ENCODE peak calls at places on chromosomes 1 and 21, in nine cellular contexts. One of them, this sample, is unnamed. For H3K9me3, the result is how much of the 10 kb centered on the place peaks cover.

GRCh38 chr1:115469703-115470476 is 131.8 kb upstream of the NGF start:
- DNase-seq in transverse colon: peak
- DNase-seq in stomach: peak
- DNase-seq in HCT116: peak
- DNase-seq in breast epithelium: no peak
- DNase-seq in spleen: no peak
- DNase-seq in endothelial cell of umbilical vein: peak
- DNase-seq in SK-N-SH: peak
- DNase-seq in sigmoid colon: no peak
- DNase-seq in this sample: peak

GRCh38 chr1:62689524-62689923 is 1.3 kb upstream of the DOCK7 start:
- DNase-seq in transverse colon: no peak
- DNase-seq in stomach: no peak
- DNase-seq in HCT116: peak
- DNase-seq in breast epithelium: no peak
- DNase-seq in spleen: no peak
- DNase-seq in endothelial cell of umbilical vein: peak
- DNase-seq in SK-N-SH: no peak
- DNase-seq in sigmoid colon: no peak
- DNase-seq in this sample: no peak

GRCh38 chr1:52404975-52405338 is 555 bp downstream of the PRPF38A start:
- DNase-seq in transverse colon: no peak
- DNase-seq in stomach: no peak
- DNase-seq in HCT116: no peak
- DNase-seq in breast epithelium: no peak
- DNase-seq in spleen: no peak
- DNase-seq in endothelial cell of umbilical vein: no peak
- DNase-seq in SK-N-SH: no peak
- DNase-seq in sigmoid colon: no peak
- DNase-seq in this sample: no peak

GRCh38 chr21:14523234-14523633 is 22.9 kb downstream of the SAMSN1 start:
- DNase-seq in transverse colon: no peak
- DNase-seq in stomach: no peak
- DNase-seq in HCT116: no peak
- DNase-seq in breast epithelium: no peak
- DNase-seq in spleen: peak
- DNase-seq in endothelial cell of umbilical vein: no peak
- DNase-seq in SK-N-SH: no peak
- DNase-seq in sigmoid colon: no peak
- DNase-seq in this sample: no peak

GRCh38 chr1:220255204-220255603 is 17.0 kb downstream of the RAB3GAP2 start:
- DNase-seq in transverse colon: no peak
- DNase-seq in stomach: no peak
- DNase-seq in HCT116: no peak
- DNase-seq in breast epithelium: no peak
- DNase-seq in spleen: no peak
- DNase-seq in endothelial cell of umbilical vein: no peak
- DNase-seq in SK-N-SH: no peak
- DNase-seq in sigmoid colon: no peak
- DNase-seq in this sample: no peak

GRCh38 chr1:30299393-30299792 is 424.0 kb downstream of the MATN1 start:
- DNase-seq in transverse colon: no peak
- DNase-seq in stomach: no peak
- DNase-seq in HCT116: no peak
- DNase-seq in breast epithelium: no peak
- DNase-seq in spleen: no peak
- DNase-seq in endothelial cell of umbilical vein: no peak
- DNase-seq in SK-N-SH: no peak
- DNase-seq in sigmoid colon: no peak
- DNase-seq in this sample: no peak

GRCh38 chr1:224710196-224710595 is 94.1 kb downstream of the CNIH3 start:
- DNase-seq in transverse colon: no peak
- DNase-seq in stomach: no peak
- DNase-seq in HCT116: no peak
- DNase-seq in breast epithelium: no peak
- DNase-seq in spleen: no peak
- DNase-seq in endothelial cell of umbilical vein: no peak
- DNase-seq in SK-N-SH: no peak
- DNase-seq in sigmoid colon: no peak
- DNase-seq in this sample: no peak

GRCh38 chr1:22983944-22984343 is 11.3 kb upstream of the LACTBL1 start:
- DNase-seq in transverse colon: no peak
- DNase-seq in stomach: no peak
- DNase-seq in HCT116: no peak
- DNase-seq in breast epithelium: no peak
- DNase-seq in spleen: no peak
- DNase-seq in endothelial cell of umbilical vein: no peak
- DNase-seq in SK-N-SH: no peak
- DNase-seq in sigmoid colon: no peak
- DNase-seq in this sample: no peak

GRCh38 chr1:234878288-234878687 is 250.3 kb downstream of the TOMM20 start:
- DNase-seq in transverse colon: no peak
- DNase-seq in stomach: no peak
- DNase-seq in HCT116: no peak
- DNase-seq in breast epithelium: no peak
- DNase-seq in spleen: no peak
- DNase-seq in endothelial cell of umbilical vein: no peak
- DNase-seq in SK-N-SH: no peak
- DNase-seq in sigmoid colon: peak
- DNase-seq in this sample: no peak

GRCh38 chr1:168408531-168409242 is 128.0 kb downstream of the TBX19 start:
- DNase-seq in transverse colon: no peak
- DNase-seq in stomach: no peak
- DNase-seq in HCT116: peak
- DNase-seq in breast epithelium: no peak
- DNase-seq in spleen: no peak
- DNase-seq in endothelial cell of umbilical vein: no peak
- DNase-seq in SK-N-SH: no peak
- DNase-seq in sigmoid colon: no peak
- DNase-seq in this sample: peak

GRCh38 chr1:26953374-26953773 is 6.9 kb downstream of the KDF1 start:
- DNase-seq in transverse colon: no peak
- DNase-seq in stomach: no peak
- DNase-seq in HCT116: no peak
- DNase-seq in breast epithelium: no peak
- DNase-seq in spleen: no peak
- DNase-seq in endothelial cell of umbilical vein: no peak
- DNase-seq in SK-N-SH: no peak
- DNase-seq in sigmoid colon: no peak
- DNase-seq in this sample: no peak

GRCh38 chr1:24987875-24988559 is 57.9 kb upstream of the RUNX3 start:
- DNase-seq in transverse colon: no peak
- DNase-seq in stomach: no peak
- DNase-seq in HCT116: no peak
- DNase-seq in breast epithelium: no peak
- DNase-seq in spleen: peak
- DNase-seq in endothelial cell of umbilical vein: no peak
- DNase-seq in SK-N-SH: no peak
- DNase-seq in sigmoid colon: no peak
- DNase-seq in this sample: no peak

GRCh38 chr1:97138515-97139032 is 417.0 kb downstream of the PTBP2 start:
- DNase-seq in transverse colon: no peak
- DNase-seq in stomach: no peak
- DNase-seq in HCT116: no peak
- DNase-seq in breast epithelium: no peak
- DNase-seq in spleen: no peak
- DNase-seq in endothelial cell of umbilical vein: no peak
- DNase-seq in SK-N-SH: no peak
- DNase-seq in sigmoid colon: no peak
- DNase-seq in this sample: no peak

GRCh38 chr1:185489406-185489805 is 172.4 kb upstream of the IVNS1ABP start:
- DNase-seq in transverse colon: no peak
- DNase-seq in stomach: no peak
- DNase-seq in HCT116: no peak
- DNase-seq in breast epithelium: no peak
- DNase-seq in spleen: no peak
- DNase-seq in endothelial cell of umbilical vein: no peak
- DNase-seq in SK-N-SH: no peak
- DNase-seq in sigmoid colon: no peak
- DNase-seq in this sample: no peak

GRCh38 chr21:39134288-39134810 is 48.9 kb downstream of the PSMG1 start:
- DNase-seq in transverse colon: no peak
- DNase-seq in stomach: no peak
- DNase-seq in HCT116: no peak
- DNase-seq in breast epithelium: no peak
- DNase-seq in spleen: no peak
- DNase-seq in endothelial cell of umbilical vein: no peak
- DNase-seq in SK-N-SH: no peak
- DNase-seq in sigmoid colon: no peak
- DNase-seq in this sample: no peak

GRCh38 chr1:98322966-98323365 is 338.6 kb upstream of the SNX7 start:
- DNase-seq in transverse colon: no peak
- DNase-seq in stomach: no peak
- DNase-seq in HCT116: no peak
- DNase-seq in breast epithelium: no peak
- DNase-seq in spleen: no peak
- DNase-seq in endothelial cell of umbilical vein: no peak
- DNase-seq in SK-N-SH: no peak
- DNase-seq in sigmoid colon: no peak
- DNase-seq in this sample: no peak

GRCh38 chr1:154154534-154155181 is at the start of gene NUP210L:
- DNase-seq in transverse colon: peak
- DNase-seq in stomach: no peak
- DNase-seq in HCT116: no peak
- DNase-seq in breast epithelium: no peak
- DNase-seq in spleen: peak
- DNase-seq in endothelial cell of umbilical vein: no peak
- DNase-seq in SK-N-SH: no peak
- DNase-seq in sigmoid colon: peak
- DNase-seq in this sample: no peak

GRCh38 chr1:204659061-204659460 is 26.5 kb downstream of the LRRN2 start:
- DNase-seq in transverse colon: no peak
- DNase-seq in stomach: no peak
- DNase-seq in HCT116: no peak
- DNase-seq in breast epithelium: no peak
- DNase-seq in spleen: no peak
- DNase-seq in endothelial cell of umbilical vein: no peak
- DNase-seq in SK-N-SH: no peak
- DNase-seq in sigmoid colon: no peak
- DNase-seq in this sample: no peak

GRCh38 chr21:44286716-44287632 is 1.3 kb downstream of the AIRE start:
- DNase-seq in transverse colon: no peak
- DNase-seq in stomach: no peak
- DNase-seq in HCT116: no peak
- DNase-seq in breast epithelium: no peak
- DNase-seq in spleen: peak
- DNase-seq in endothelial cell of umbilical vein: no peak
- DNase-seq in SK-N-SH: no peak
- DNase-seq in sigmoid colon: no peak
- DNase-seq in this sample: no peak
- TF ChIP-seq POLR2AphosphoS5 in transverse colon: no peak
- TF ChIP-seq POLR2AphosphoS5 in stomach: no peak
- TF ChIP-seq POLR2AphosphoS5 in HCT116: no peak
- TF ChIP-seq POLR2AphosphoS5 in breast epithelium: no peak
- TF ChIP-seq POLR2AphosphoS5 in spleen: no peak
- TF ChIP-seq POLR2AphosphoS5 in endothelial cell of umbilical vein: no peak
- TF ChIP-seq POLR2AphosphoS5 in SK-N-SH: no peak
- TF ChIP-seq POLR2AphosphoS5 in sigmoid colon: no peak
- TF ChIP-seq POLR2AphosphoS5 in this sample: no peak

GRCh38 chr1:3192359-3192758 is 123.4 kb downstream of the PRDM16 start:
- DNase-seq in transverse colon: peak
- DNase-seq in stomach: peak
- DNase-seq in HCT116: no peak
- DNase-seq in breast epithelium: no peak
- DNase-seq in spleen: no peak
- DNase-seq in endothelial cell of umbilical vein: no peak
- DNase-seq in SK-N-SH: no peak
- DNase-seq in sigmoid colon: no peak
- DNase-seq in this sample: no peak
- H3K9me3 ChIP-seq in transverse colon: under half
- H3K9me3 ChIP-seq in stomach: under half
- H3K9me3 ChIP-seq in HCT116: under half
- H3K9me3 ChIP-seq in breast epithelium: under half
- H3K9me3 ChIP-seq in spleen: under half
- H3K9me3 ChIP-seq in endothelial cell of umbilical vein: under half
- H3K9me3 ChIP-seq in SK-N-SH: under half
- H3K9me3 ChIP-seq in sigmoid colon: under half
- H3K9me3 ChIP-seq in this sample: under half

DNA sequence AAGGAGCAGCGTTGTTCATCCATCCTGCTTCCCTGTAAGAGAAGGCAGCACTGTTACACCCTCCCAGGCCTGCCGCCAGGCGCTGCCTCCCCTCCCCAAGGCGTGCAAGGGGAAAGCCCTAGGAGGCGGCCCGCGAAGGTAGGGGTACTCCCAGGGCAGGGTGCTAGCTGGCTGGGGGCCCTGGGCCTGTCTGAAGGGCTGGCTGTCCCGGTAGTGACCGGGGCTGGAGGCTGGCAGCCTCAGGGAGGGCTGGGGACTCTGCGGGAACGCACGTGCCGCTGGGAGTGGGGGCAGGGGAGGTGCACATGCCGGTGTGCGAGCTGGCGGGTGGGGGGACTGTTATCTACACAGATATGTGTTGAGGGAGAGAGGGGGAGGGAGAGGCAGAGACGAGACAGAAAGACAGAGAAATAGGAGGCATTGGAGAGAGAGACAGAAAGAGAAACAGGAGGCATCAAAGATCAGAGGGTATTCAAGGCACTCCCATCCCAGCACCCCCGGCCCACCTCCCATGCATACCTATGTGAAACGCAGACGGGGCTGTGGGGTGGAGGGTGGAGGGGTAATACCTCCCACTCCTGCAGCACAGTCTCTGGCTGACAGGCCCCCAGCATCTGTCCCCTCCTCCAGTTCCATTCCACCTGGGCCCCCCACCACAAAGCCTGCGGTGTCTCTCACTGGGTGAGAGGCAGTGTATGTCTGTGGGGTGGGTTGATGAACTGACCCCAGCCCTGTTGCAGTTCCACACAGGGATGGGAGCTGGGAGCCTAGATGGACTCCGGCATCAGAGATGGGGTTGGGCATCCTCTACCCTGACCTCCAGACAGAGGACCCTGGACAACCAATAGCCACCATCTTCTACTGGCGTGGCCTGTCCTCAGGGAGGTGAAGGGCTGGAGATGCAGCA is 49.9 kb downstream of the RAP1GAP start:
- DNase-seq in transverse colon: no peak
- DNase-seq in stomach: peak
- DNase-seq in HCT116: no peak
- DNase-seq in breast epithelium: no peak
- DNase-seq in spleen: no peak
- DNase-seq in endothelial cell of umbilical vein: no peak
- DNase-seq in SK-N-SH: peak
- DNase-seq in sigmoid colon: no peak
- DNase-seq in this sample: no peak
- TF ChIP-seq POLR2AphosphoS5 in transverse colon: no peak
- TF ChIP-seq POLR2AphosphoS5 in stomach: no peak
- TF ChIP-seq POLR2AphosphoS5 in HCT116: no peak
- TF ChIP-seq POLR2AphosphoS5 in breast epithelium: no peak
- TF ChIP-seq POLR2AphosphoS5 in spleen: no peak
- TF ChIP-seq POLR2AphosphoS5 in endothelial cell of umbilical vein: no peak
- TF ChIP-seq POLR2AphosphoS5 in SK-N-SH: no peak
- TF ChIP-seq POLR2AphosphoS5 in sigmoid colon: no peak
- TF ChIP-seq POLR2AphosphoS5 in this sample: no peak

DNA sequence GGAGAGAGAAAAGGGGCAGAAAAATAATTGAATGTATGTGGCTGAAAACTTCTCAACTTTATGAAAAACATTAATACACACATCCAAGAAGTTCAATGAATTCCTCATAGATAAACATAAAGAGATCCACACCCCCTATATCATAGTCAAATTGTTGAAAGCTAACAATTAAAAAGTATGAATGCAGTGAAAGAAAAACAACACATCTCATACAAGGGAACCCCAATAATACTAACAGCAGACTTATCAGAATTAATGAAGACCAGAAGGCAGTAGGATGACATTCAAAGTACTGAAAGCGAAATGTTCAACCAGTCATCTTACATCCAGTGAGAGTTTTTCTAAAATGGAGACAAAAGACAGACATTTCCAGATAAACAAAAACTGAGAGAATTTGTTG is 134.4 kb downstream of the FMN2 start:
- DNase-seq in transverse colon: no peak
- DNase-seq in stomach: no peak
- DNase-seq in HCT116: no peak
- DNase-seq in breast epithelium: no peak
- DNase-seq in spleen: no peak
- DNase-seq in endothelial cell of umbilical vein: no peak
- DNase-seq in SK-N-SH: no peak
- DNase-seq in sigmoid colon: no peak
- DNase-seq in this sample: no peak
- H3K9me3 ChIP-seq in transverse colon: under half
- H3K9me3 ChIP-seq in stomach: under half
- H3K9me3 ChIP-seq in HCT116: under half
- H3K9me3 ChIP-seq in breast epithelium: under half
- H3K9me3 ChIP-seq in spleen: under half
- H3K9me3 ChIP-seq in endothelial cell of umbilical vein: under half
- H3K9me3 ChIP-seq in SK-N-SH: under half
- H3K9me3 ChIP-seq in sigmoid colon: under half
- H3K9me3 ChIP-seq in this sample: under half

This sample was measured in vagina.